ENCODE peak calls at places on chromosomes 1 and 21, in eight cellular contexts. Q is CD4-positive, alpha-beta T cell; S is upper lobe of right lung; V is cardiac muscle cell; W is HFF-Myc; P is Calu3; M is H1; F is tibial nerve. U is an unnamed sample.
A peak's percentile ranks its signal among the peaks of the same experiment; 100 is the strongest.

GRCh38 chr1:159594581-159594980 is 7.0 kb downstream of the APCS start:
- DNase-seq in Q (no peak), S (no peak), V (no peak), W (no peak), P (no peak), M (no peak), F (no peak), U (no peak)

GRCh38 chr1:161885759-161886158 is 119.6 kb downstream of the ATF6 start:
- DNase-seq in Q (no peak), S (no peak), V (no peak), W (no peak), P (no peak), M (no peak), F (no peak), U (no peak)

GRCh38 chr1:2215329-2215728 is 12.8 kb upstream of the SKI start:
- DNase-seq in Q (no peak), S (peak; percentile 65), V (no peak), W (no peak), P (no peak), M (no peak), F (no peak), U (no peak)

GRCh38 chr1:205318231-205318991 is 3.1 kb downstream of the NUAK2 start:
- DNase-seq in Q (no peak), S (no peak), V (no peak), W (no peak), P (no peak), M (no peak), F (no peak), U (no peak)

GRCh38 chr1:94119306-94119705 is 1.6 kb downstream of the ABCA4 start:
- DNase-seq in Q (no peak), S (no peak), V (no peak), W (no peak), P (no peak), M (no peak), F (no peak), U (no peak)

GRCh38 chr1:172708452-172708851 is 49.5 kb downstream of the FASLG start:
- DNase-seq in Q (no peak), S (no peak), V (no peak), W (no peak), P (no peak), M (no peak), F (no peak), U (no peak)

GRCh38 chr1:2059290-2059953 is 9.2 kb downstream of the PRKCZ start:
- DNase-seq in Q (no peak), S (no peak), V (no peak), W (no peak), P (no peak), M (no peak), F (no peak), U (no peak)

GRCh38 chr1:153961421-153961820 is 1.9 kb downstream of the SLC39A1 start:
- DNase-seq in Q (no peak), S (no peak), V (no peak), W (no peak), P (no peak), M (no peak), F (no peak), U (no peak)

GRCh38 chr1:199084293-199084692 is 445.5 kb downstream of the PTPRC start:
- DNase-seq in Q (no peak), S (no peak), V (peak; percentile 1), W (peak; percentile 3), P (no peak), M (no peak), F (no peak), U (no peak)

GRCh38 chr1:164726235-164726634 is 167.3 kb downstream of the PBX1 start:
- DNase-seq in Q (no peak), S (no peak), V (no peak), W (peak; percentile 61), P (no peak), M (no peak), F (no peak), U (no peak)

GRCh38 chr21:43799301-43799840 is 10.0 kb downstream of the RRP1 start:
- DNase-seq in Q (no peak), S (no peak), V (no peak), W (no peak), P (no peak), M (no peak), F (no peak), U (no peak)

GRCh38 chr21:23130308-23130707 is 2132.1 kb downstream of the NCAM2 start:
- DNase-seq in Q (no peak), S (no peak), V (no peak), W (no peak), P (no peak), M (no peak), F (no peak), U (no peak)

GRCh38 chr21:44024895-44025353 is 12.8 kb downstream of the TRAPPC10 start:
- DNase-seq in Q (no peak), S (no peak), V (no peak), W (no peak), P (no peak), M (no peak), F (peak; percentile 38), U (no peak)

GRCh38 chr1:159600894-159601293 is 13.3 kb downstream of the APCS start:
- DNase-seq in Q (no peak), S (no peak), V (no peak), W (no peak), P (no peak), M (no peak), F (no peak), U (no peak)

DNA sequence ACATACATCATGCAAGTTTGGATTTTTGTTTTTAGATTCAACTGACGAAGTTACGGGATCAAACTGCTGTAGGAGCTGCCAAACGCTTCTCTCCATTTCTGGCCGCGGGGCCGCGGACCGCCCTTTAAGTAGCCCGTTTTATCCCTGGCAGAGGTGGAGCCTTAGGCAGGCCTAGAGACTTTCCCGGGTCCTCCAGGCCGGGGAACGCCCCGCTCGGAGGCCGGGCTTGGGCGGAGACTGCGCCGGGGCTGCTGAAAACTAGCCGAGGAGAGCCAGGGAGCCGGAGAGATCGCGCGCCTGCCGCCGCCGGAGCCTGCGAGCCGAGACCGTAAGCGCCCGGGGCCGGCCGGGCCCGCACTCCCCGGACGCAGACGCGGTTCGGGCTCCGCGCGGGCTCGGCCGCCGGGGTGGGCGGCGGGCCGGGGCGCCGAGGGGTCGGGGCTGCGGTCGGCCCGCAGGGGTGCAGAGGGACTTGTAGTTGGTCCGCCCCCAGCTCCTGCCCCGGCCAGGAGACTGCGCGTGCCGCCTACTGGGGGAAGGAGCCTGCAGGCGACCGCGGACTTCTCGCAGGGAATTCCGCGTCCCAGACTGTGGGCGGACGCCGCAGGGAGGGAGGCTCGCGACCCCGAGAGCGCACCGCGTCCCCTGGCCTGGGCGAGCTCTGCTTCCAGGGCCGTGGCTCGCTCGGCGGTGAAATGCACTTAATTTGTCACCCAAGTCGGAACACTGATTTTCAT is at the start of gene EPHX1:
- DNase-seq in Q (peak; percentile 26), S (peak; percentile 95), V (peak; percentile 91), W (peak; percentile 37), P (peak; percentile 95), M (no peak), F (peak; percentile 84), U (peak; percentile 41)
- TF ChIP-seq CTCF in Q (no peak), S (peak; percentile 38), V (peak; percentile 39), W (peak; percentile 3), P (peak; percentile 28), M (no peak), F (peak; percentile 63), U (no peak)

GRCh38 chr1:234863596-234863995 is 253.6 kb upstream of the IRF2BP2 start:
- DNase-seq in Q (no peak), S (no peak), V (no peak), W (no peak), P (no peak), M (no peak), F (peak; percentile 46), U (no peak)

GRCh38 chr1:234862944-234863515 is 253.1 kb upstream of the IRF2BP2 start:
- DNase-seq in Q (no peak), S (no peak), V (no peak), W (peak; percentile 41), P (no peak), M (no peak), F (peak; percentile 62), U (no peak)

GRCh38 chr1:234862360-234862943 is 252.5 kb upstream of the IRF2BP2 start:
- DNase-seq in Q (no peak), S (no peak), V (no peak), W (no peak), P (no peak), M (no peak), F (no peak), U (no peak)

GRCh38 chr1:234861024-234861620 is 251.1 kb upstream of the IRF2BP2 start:
- DNase-seq in Q (no peak), S (no peak), V (no peak), W (no peak), P (no peak), M (no peak), F (no peak), U (no peak)

DNA sequence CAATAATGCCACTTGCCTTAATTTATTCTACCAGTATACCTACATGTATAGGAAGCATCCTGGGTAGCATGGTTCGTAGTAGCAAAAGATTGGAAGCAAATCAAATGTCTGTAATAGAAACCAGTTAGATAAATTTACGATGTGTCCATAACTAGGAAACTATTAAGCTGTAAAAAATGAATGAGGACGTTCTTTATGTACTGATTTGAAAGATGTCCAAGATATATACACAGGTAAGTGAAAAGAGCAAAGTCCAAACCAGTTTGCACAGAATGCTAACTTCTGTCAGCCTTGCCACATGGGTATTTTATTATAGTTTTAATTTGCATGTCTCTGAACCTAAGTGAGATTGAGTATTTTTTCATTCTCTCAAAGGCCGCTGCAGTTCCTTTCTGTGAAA is 251.8 kb upstream of the IRF2BP2 start:
- DNase-seq in Q (no peak), S (no peak), V (no peak), W (no peak), P (no peak), M (no peak), F (no peak), U (no peak)
- TF ChIP-seq CTCF in Q (no peak), S (no peak), V (no peak), W (no peak), P (no peak), M (no peak), F (no peak), U (no peak)

GRCh38 chr1:16072616-16073484 is 601 bp downstream of the FAM131C start:
- DNase-seq in Q (no peak), S (no peak), V (peak; percentile 41), W (no peak), P (no peak), M (no peak), F (no peak), U (no peak)
- TF ChIP-seq CTCF in Q (no peak), S (no peak), V (peak; percentile 28), W (peak; percentile 3), P (no peak), M (no peak), F (no peak), U (no peak)

DNA sequence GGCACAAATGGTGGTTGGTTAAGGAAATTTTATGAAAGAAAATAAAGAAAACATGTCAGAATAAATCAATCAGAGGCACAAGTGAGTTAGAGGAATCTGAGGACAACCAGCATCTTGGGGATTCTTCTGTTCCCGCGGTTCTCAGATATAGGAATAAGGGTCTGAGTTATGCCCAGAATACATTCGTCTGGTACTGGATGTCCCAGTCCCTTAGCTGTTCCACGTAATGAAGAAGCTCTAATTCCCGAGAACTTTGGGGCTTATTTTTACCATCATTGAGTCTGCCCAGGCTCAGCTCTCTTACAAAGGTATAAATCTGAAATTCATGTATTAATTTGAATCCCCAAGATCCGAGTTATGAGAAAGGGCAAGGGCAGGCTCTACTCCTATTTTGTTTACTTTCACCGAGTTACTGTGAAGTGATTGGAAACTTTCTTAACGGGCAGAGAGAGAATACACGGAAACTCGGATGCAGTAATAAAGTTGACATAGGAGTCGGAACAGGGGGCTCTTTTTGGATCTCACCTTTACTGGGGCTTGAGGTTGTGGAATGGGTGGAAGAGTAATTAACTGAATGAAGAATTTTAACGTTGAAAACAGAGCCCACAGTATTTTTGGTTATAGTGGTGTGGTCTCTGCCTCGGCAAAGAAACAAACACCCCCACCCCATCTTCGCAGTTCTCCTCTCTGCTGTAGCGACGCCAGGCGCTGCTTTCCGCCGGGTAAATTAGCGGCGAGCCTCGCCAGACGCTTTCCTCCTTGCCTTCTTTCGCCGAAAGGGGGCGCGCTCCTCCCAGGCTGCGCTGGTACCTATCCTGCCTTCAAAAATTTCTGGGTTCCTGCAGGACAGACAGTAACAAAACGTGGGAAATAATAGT is 7.1 kb downstream of the PRRX1 start:
- DNase-seq in Q (no peak), S (peak; percentile 76), V (peak; percentile 78), W (no peak), P (no peak), M (no peak), F (peak; percentile 62), U (no peak)
- TF ChIP-seq CTCF in Q (no peak), S (peak; percentile 67), V (peak; percentile 85), W (peak; percentile 18), P (no peak), M (peak; percentile 88), F (peak; percentile 63), U (no peak)

U was measured in omental fat pad.